ENCODE peak calls at places on chromosomes 13 and 19, in nine cellular contexts. One of them, this sample, is unnamed.

GRCh38 chr19:40836754-40837429 is 13.4 kb downstream of the CYP2A6 start:
- DNase-seq in stimulated activated CD8-positive, alpha-beta memory T cell treated with anti-CD3 and anti-CD28 coated beads, Interleukin-7, amount 100 ng/mL, for 24 hours: no peak
- DNase-seq in bronchial epithelial cell: no peak
- DNase-seq in heart right ventricle: no peak
- DNase-seq in fibroblast of pulmonary artery: no peak
- DNase-seq in OCI-M1: no peak
- DNase-seq in activated CD4-positive, alpha-beta T cell treated with anti-CD3 and anti-CD28 coated beads, Interleukin-2, amount 50 U/mL, for 48 hours: no peak
- DNase-seq in cardiac fibroblast: no peak
- DNase-seq in CD4-positive, alpha-beta T cell: no peak
- DNase-seq in this sample: no peak

GRCh38 chr19:2097330-2098327 is 914 bp downstream of the IZUMO4 start:
- DNase-seq in stimulated activated CD8-positive, alpha-beta memory T cell treated with anti-CD3 and anti-CD28 coated beads, Interleukin-7, amount 100 ng/mL, for 24 hours: no peak
- DNase-seq in bronchial epithelial cell: no peak
- DNase-seq in heart right ventricle: no peak
- DNase-seq in fibroblast of pulmonary artery: no peak
- DNase-seq in OCI-M1: no peak
- DNase-seq in activated CD4-positive, alpha-beta T cell treated with anti-CD3 and anti-CD28 coated beads, Interleukin-2, amount 50 U/mL, for 48 hours: peak
- DNase-seq in cardiac fibroblast: no peak
- DNase-seq in CD4-positive, alpha-beta T cell: no peak
- DNase-seq in this sample: peak

GRCh38 chr19:37964109-37964508 is 57.1 kb downstream of the SIPA1L3 start:
- DNase-seq in stimulated activated CD8-positive, alpha-beta memory T cell treated with anti-CD3 and anti-CD28 coated beads, Interleukin-7, amount 100 ng/mL, for 24 hours: no peak
- DNase-seq in bronchial epithelial cell: no peak
- DNase-seq in heart right ventricle: no peak
- DNase-seq in fibroblast of pulmonary artery: no peak
- DNase-seq in OCI-M1: no peak
- DNase-seq in activated CD4-positive, alpha-beta T cell treated with anti-CD3 and anti-CD28 coated beads, Interleukin-2, amount 50 U/mL, for 48 hours: no peak
- DNase-seq in cardiac fibroblast: no peak
- DNase-seq in CD4-positive, alpha-beta T cell: no peak
- DNase-seq in this sample: no peak

GRCh38 chr13:64314286-64314685 is 2898.6 kb upstream of the PCDH20 start:
- DNase-seq in stimulated activated CD8-positive, alpha-beta memory T cell treated with anti-CD3 and anti-CD28 coated beads, Interleukin-7, amount 100 ng/mL, for 24 hours: no peak
- DNase-seq in bronchial epithelial cell: no peak
- DNase-seq in heart right ventricle: no peak
- DNase-seq in fibroblast of pulmonary artery: peak
- DNase-seq in OCI-M1: no peak
- DNase-seq in activated CD4-positive, alpha-beta T cell treated with anti-CD3 and anti-CD28 coated beads, Interleukin-2, amount 50 U/mL, for 48 hours: no peak
- DNase-seq in cardiac fibroblast: peak
- DNase-seq in CD4-positive, alpha-beta T cell: no peak
- DNase-seq in this sample: no peak

GRCh38 chr19:56350416-56351045 is 35.9 kb upstream of the ZSCAN5A start:
- DNase-seq in stimulated activated CD8-positive, alpha-beta memory T cell treated with anti-CD3 and anti-CD28 coated beads, Interleukin-7, amount 100 ng/mL, for 24 hours: peak
- DNase-seq in bronchial epithelial cell: peak
- DNase-seq in heart right ventricle: no peak
- DNase-seq in fibroblast of pulmonary artery: peak
- DNase-seq in OCI-M1: peak
- DNase-seq in activated CD4-positive, alpha-beta T cell treated with anti-CD3 and anti-CD28 coated beads, Interleukin-2, amount 50 U/mL, for 48 hours: peak
- DNase-seq in cardiac fibroblast: peak
- DNase-seq in CD4-positive, alpha-beta T cell: no peak
- DNase-seq in this sample: peak

GRCh38 chr19:17020823-17021222 is 5.8 kb downstream of the CPAMD8 start:
- DNase-seq in stimulated activated CD8-positive, alpha-beta memory T cell treated with anti-CD3 and anti-CD28 coated beads, Interleukin-7, amount 100 ng/mL, for 24 hours: no peak
- DNase-seq in bronchial epithelial cell: no peak
- DNase-seq in heart right ventricle: no peak
- DNase-seq in fibroblast of pulmonary artery: peak
- DNase-seq in OCI-M1: peak
- DNase-seq in activated CD4-positive, alpha-beta T cell treated with anti-CD3 and anti-CD28 coated beads, Interleukin-2, amount 50 U/mL, for 48 hours: no peak
- DNase-seq in cardiac fibroblast: peak
- DNase-seq in CD4-positive, alpha-beta T cell: no peak
- DNase-seq in this sample: no peak

GRCh38 chr19:15779756-15780476 is 7.5 kb upstream of the OR10H5 start:
- DNase-seq in stimulated activated CD8-positive, alpha-beta memory T cell treated with anti-CD3 and anti-CD28 coated beads, Interleukin-7, amount 100 ng/mL, for 24 hours: no peak
- DNase-seq in bronchial epithelial cell: no peak
- DNase-seq in heart right ventricle: peak
- DNase-seq in fibroblast of pulmonary artery: peak
- DNase-seq in OCI-M1: no peak
- DNase-seq in activated CD4-positive, alpha-beta T cell treated with anti-CD3 and anti-CD28 coated beads, Interleukin-2, amount 50 U/mL, for 48 hours: no peak
- DNase-seq in cardiac fibroblast: peak
- DNase-seq in CD4-positive, alpha-beta T cell: no peak
- DNase-seq in this sample: no peak

GRCh38 chr19:35777411-35777841 is 2.1 kb downstream of the ARHGAP33 start:
- DNase-seq in stimulated activated CD8-positive, alpha-beta memory T cell treated with anti-CD3 and anti-CD28 coated beads, Interleukin-7, amount 100 ng/mL, for 24 hours: no peak
- DNase-seq in bronchial epithelial cell: no peak
- DNase-seq in heart right ventricle: no peak
- DNase-seq in fibroblast of pulmonary artery: no peak
- DNase-seq in OCI-M1: no peak
- DNase-seq in activated CD4-positive, alpha-beta T cell treated with anti-CD3 and anti-CD28 coated beads, Interleukin-2, amount 50 U/mL, for 48 hours: no peak
- DNase-seq in cardiac fibroblast: no peak
- DNase-seq in CD4-positive, alpha-beta T cell: no peak
- DNase-seq in this sample: no peak

GRCh38 chr19:11555246-11555645 is 3.8 kb downstream of the ELOF1 start:
- DNase-seq in stimulated activated CD8-positive, alpha-beta memory T cell treated with anti-CD3 and anti-CD28 coated beads, Interleukin-7, amount 100 ng/mL, for 24 hours: no peak
- DNase-seq in bronchial epithelial cell: no peak
- DNase-seq in heart right ventricle: no peak
- DNase-seq in fibroblast of pulmonary artery: no peak
- DNase-seq in OCI-M1: no peak
- DNase-seq in activated CD4-positive, alpha-beta T cell treated with anti-CD3 and anti-CD28 coated beads, Interleukin-2, amount 50 U/mL, for 48 hours: no peak
- DNase-seq in cardiac fibroblast: no peak
- DNase-seq in CD4-positive, alpha-beta T cell: no peak
- DNase-seq in this sample: no peak

GRCh38 chr13:41565221-41565620 is 107.9 kb downstream of the RGCC start:
- DNase-seq in stimulated activated CD8-positive, alpha-beta memory T cell treated with anti-CD3 and anti-CD28 coated beads, Interleukin-7, amount 100 ng/mL, for 24 hours: no peak
- DNase-seq in bronchial epithelial cell: no peak
- DNase-seq in heart right ventricle: no peak
- DNase-seq in fibroblast of pulmonary artery: peak
- DNase-seq in OCI-M1: no peak
- DNase-seq in activated CD4-positive, alpha-beta T cell treated with anti-CD3 and anti-CD28 coated beads, Interleukin-2, amount 50 U/mL, for 48 hours: no peak
- DNase-seq in cardiac fibroblast: peak
- DNase-seq in CD4-positive, alpha-beta T cell: no peak
- DNase-seq in this sample: no peak

GRCh38 chr19:43934055-43934984 is 762 bp downstream of the ZNF45 start:
- DNase-seq in stimulated activated CD8-positive, alpha-beta memory T cell treated with anti-CD3 and anti-CD28 coated beads, Interleukin-7, amount 100 ng/mL, for 24 hours: no peak
- DNase-seq in bronchial epithelial cell: peak
- DNase-seq in heart right ventricle: no peak
- DNase-seq in fibroblast of pulmonary artery: no peak
- DNase-seq in OCI-M1: peak
- DNase-seq in activated CD4-positive, alpha-beta T cell treated with anti-CD3 and anti-CD28 coated beads, Interleukin-2, amount 50 U/mL, for 48 hours: no peak
- DNase-seq in cardiac fibroblast: peak
- DNase-seq in CD4-positive, alpha-beta T cell: no peak
- DNase-seq in this sample: no peak

This sample was measured in T-helper 1 cell.